ENCODE peak calls at places on chromosome 15, in five cellular contexts. F is AG10803; H is activated CD8-positive, alpha-beta T cell treated with anti-CD3 and anti-CD28 coated beads for 36 hours; V is GM20000; S is colonic mucosa. P is an unnamed sample.

GRCh38 chr15:74978077-74978476 is 17.3 kb upstream of the SCAMP5 start:
- DNase-seq in F (no peak), H (no peak), V (no peak), S (no peak), P (no peak)

GRCh38 chr15:85408270-85408746 is 27.9 kb downstream of the AKAP13 start:
- DNase-seq in F (no peak), H (peak), V (no peak), S (no peak), P (no peak)

GRCh38 chr15:88752956-88753355 is 50.3 kb upstream of the ACAN start:
- DNase-seq in F (no peak), H (no peak), V (no peak), S (no peak), P (no peak)

GRCh38 chr15:59762558-59762957 is 73.4 kb upstream of the BNIP2 start:
- DNase-seq in F (no peak), H (peak), V (no peak), S (no peak), P (no peak)

GRCh38 chr15:90889313-90889730 is 5.0 kb downstream of the FES start:
- DNase-seq in F (no peak), H (no peak), V (no peak), S (no peak), P (no peak)

GRCh38 chr15:74028646-74029045 is 34.1 kb downstream of the PML start:
- DNase-seq in F (no peak), H (no peak), V (no peak), S (no peak), P (no peak)

GRCh38 chr15:88911766-88912118 is 1.4 kb downstream of the MFGE8 start:
- DNase-seq in F (no peak), H (no peak), V (peak), S (no peak), P (peak)

GRCh38 chr15:86362556-86362955 is 282.9 kb downstream of the AGBL1 start:
- DNase-seq in F (peak), H (peak), V (no peak), S (no peak), P (no peak)

GRCh38 chr15:79093352-79093935 is 2.9 kb upstream of the RASGRF1 start:
- DNase-seq in F (no peak), H (no peak), V (no peak), S (no peak), P (no peak)

GRCh38 chr15:75723847-75724660 is 11.4 kb upstream of the CSPG4 start:
- DNase-seq in F (peak), H (peak), V (peak), S (peak), P (peak)

GRCh38 chr15:35481992-35482391 is 64.0 kb downstream of the DPH6 start:
- DNase-seq in F (peak), H (no peak), V (no peak), S (peak), P (no peak)

GRCh38 chr15:41894791-41895463 is 1.1 kb upstream of the SPTBN5 start:
- DNase-seq in F (peak), H (peak), V (peak), S (peak), P (no peak)

GRCh38 chr15:59545573-59545972 is 66.0 kb upstream of the GCNT3 start:
- DNase-seq in F (no peak), H (no peak), V (no peak), S (no peak), P (peak)

GRCh38 chr15:27660676-27661075 is 438.4 kb downstream of the OCA2 start:
- DNase-seq in F (no peak), H (no peak), V (no peak), S (no peak), P (no peak)

GRCh38 chr15:73336756-73337155 is 32.0 kb downstream of the HCN4 start:
- DNase-seq in F (no peak), H (no peak), V (no peak), S (no peak), P (no peak)

GRCh38 chr15:72179950-72180581 is 17.5 kb downstream of the GRAMD2A start:
- DNase-seq in F (no peak), H (no peak), V (no peak), S (no peak), P (peak)

GRCh38 chr15:85564686-85565085 is 184.3 kb downstream of the AKAP13 start:
- DNase-seq in F (no peak), H (no peak), V (no peak), S (no peak), P (no peak)

GRCh38 chr15:74438696-74439316 is 5.0 kb upstream of the SEMA7A start:
- DNase-seq in F (peak), H (peak), V (peak), S (peak), P (peak)

GRCh38 chr15:64923546-64923945 is 11.8 kb downstream of the ANKDD1A start:
- DNase-seq in F (no peak), H (no peak), V (no peak), S (no peak), P (no peak)

GRCh38 chr15:57235865-57236264 is 140.4 kb upstream of the CGNL1 start:
- DNase-seq in F (peak), H (no peak), V (no peak), S (no peak), P (peak)

GRCh38 chr15:73389971-73390544 is 21.3 kb upstream of the HCN4 start:
- DNase-seq in F (no peak), H (no peak), V (no peak), S (peak), P (no peak)

GRCh38 chr15:69408841-69409240 is 5.3 kb upstream of the KIF23 start:
- DNase-seq in F (no peak), H (no peak), V (no peak), S (no peak), P (no peak)

GRCh38 chr15:95495033-95495541 is 835.4 kb upstream of the NR2F2 start:
- DNase-seq in F (peak), H (no peak), V (no peak), S (no peak), P (peak)

GRCh38 chr15:60536314-60536713 is 57.4 kb upstream of the ICE2 start:
- DNase-seq in F (peak), H (no peak), V (no peak), S (no peak), P (no peak)

GRCh38 chr15:58517252-58517681 is 85.5 kb downstream of the LIPC start:
- DNase-seq in F (no peak), H (peak), V (no peak), S (no peak), P (no peak)

GRCh38 chr15:80442728-80443403 is 38.7 kb downstream of the ARNT2 start:
- DNase-seq in F (no peak), H (no peak), V (no peak), S (no peak), P (no peak)

GRCh38 chr15:35756588-35756987 is 210.6 kb upstream of the DPH6 start:
- DNase-seq in F (peak), H (no peak), V (no peak), S (no peak), P (no peak)

GRCh38 chr15:74390552-74391288 is 23.3 kb upstream of the CYP11A1 start:
- DNase-seq in F (no peak), H (no peak), V (no peak), S (no peak), P (no peak)

GRCh38 chr15:70284438-70285214 is 186.9 kb upstream of the TLE3 start:
- DNase-seq in F (peak), H (no peak), V (no peak), S (no peak), P (no peak)

GRCh38 chr15:55319537-55320325 is 709 bp downstream of the PIGB start:
- DNase-seq in F (peak), H (peak), V (peak), S (peak), P (peak)

GRCh38 chr15:40354408-40355171 is 3.4 kb upstream of the DISP2 start:
- DNase-seq in F (no peak), H (peak), V (no peak), S (no peak), P (peak)

GRCh38 chr15:43977072-43977884 is 150.5 kb downstream of the WDR76 start:
- DNase-seq in F (no peak), H (peak), V (peak), S (no peak), P (no peak)

GRCh38 chr15:88648357-88649214 is 9.8 kb downstream of the ISG20 start:
- DNase-seq in F (peak), H (peak), V (no peak), S (peak), P (no peak)

GRCh38 chr15:74541494-74542191 is 623 bp downstream of the ARID3B start:
- DNase-seq in F (peak), H (peak), V (peak), S (peak), P (peak)

GRCh38 chr15:26869628-26870027 is 2.8 kb downstream of the GABRA5 start:
- DNase-seq in F (no peak), H (no peak), V (no peak), S (no peak), P (no peak)

GRCh38 chr15:44194397-44195150 is 497 bp downstream of the FRMD5 start:
- DNase-seq in F (peak), H (peak), V (peak), S (peak), P (no peak)

GRCh38 chr15:83398591-83398990 is 48.5 kb upstream of the SH3GL3 start:
- DNase-seq in F (peak), H (no peak), V (no peak), S (no peak), P (no peak)

GRCh38 chr15:101251830-101252820 is at the start of gene CHSY1:
- DNase-seq in F (peak), H (peak), V (peak), S (peak), P (peak)
- TF ChIP-seq CTCF in F (no peak), H (no peak), V (no peak), S (no peak), P (peak)

GRCh38 chr15:91968610-91969009 is 115.1 kb downstream of the SLCO3A1 start:
- DNase-seq in F (no peak), H (no peak), V (no peak), S (no peak), P (no peak)
- TF ChIP-seq CTCF in F (no peak), H (no peak), V (no peak), S (no peak), P (peak)

DNA sequence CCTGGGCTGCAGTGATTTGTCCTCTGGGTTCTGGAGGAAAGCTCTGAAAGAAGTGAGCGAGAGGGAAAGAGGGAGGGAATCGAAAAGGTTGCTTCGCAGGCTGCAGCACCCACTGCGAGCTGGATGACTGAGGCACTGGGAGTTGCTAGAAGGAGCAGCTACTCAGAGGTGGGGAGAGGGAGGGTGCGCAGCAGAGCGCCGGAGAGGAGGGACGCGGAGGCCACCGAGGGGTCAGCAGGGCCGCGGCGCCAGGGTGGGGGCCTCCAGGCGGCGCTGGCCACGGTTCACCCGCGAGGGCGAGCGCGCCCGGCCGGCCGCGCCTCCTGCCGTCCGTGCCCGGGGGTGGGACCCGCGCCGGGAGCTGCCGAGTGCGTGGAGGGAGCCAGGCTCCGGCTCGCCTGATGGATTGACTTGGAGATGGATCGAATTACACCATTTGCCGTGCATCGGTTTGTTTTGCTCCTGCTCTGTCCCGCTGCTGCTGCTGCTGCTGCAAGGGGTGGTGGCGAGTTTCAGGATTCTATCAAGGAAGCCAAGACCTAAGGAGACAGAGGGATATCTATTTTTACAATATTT is at the start of gene SEMA6D:
- DNase-seq in F (peak), H (no peak), V (peak), S (peak), P (peak)
- TF ChIP-seq CTCF in F (peak), H (no peak), V (no peak), S (no peak), P (peak)

DNA sequence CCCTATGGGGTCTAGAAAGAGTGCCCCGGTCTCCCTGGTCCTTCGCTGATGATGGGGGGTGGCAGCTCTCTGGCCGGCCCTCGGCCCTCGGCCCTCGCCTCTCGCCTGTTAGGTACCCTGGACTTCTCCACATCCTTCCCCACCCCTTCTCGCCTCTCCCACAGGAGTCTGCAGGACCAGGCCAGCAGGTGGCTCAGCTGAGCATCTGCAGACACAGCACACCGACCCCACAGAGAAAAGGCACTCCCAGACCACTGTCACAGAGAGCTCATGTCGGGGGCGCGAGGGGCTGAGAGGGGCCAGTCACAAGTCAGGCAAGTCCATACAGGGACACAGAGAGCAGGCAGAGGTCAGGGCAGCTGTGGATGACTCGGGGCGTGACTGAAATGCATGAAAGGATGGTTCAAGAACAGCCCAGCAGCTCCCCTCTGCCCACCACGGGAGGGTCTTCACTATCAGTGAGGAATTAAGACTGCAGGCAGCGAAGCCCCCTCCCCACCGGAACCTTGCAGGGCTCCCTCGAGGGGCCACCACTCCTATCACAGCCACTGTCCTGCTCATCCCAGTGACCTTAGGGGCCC is 181.7 kb upstream of the NSMCE3 start:
- DNase-seq in F (no peak), H (no peak), V (no peak), S (no peak), P (peak)
- TF ChIP-seq CTCF in F (no peak), H (no peak), V (no peak), S (no peak), P (peak)

P was measured in neural progenitor cell.